ENCODE peak calls at places on chromosomes 16 and 17, in ten cellular contexts. J is gastrocnemius medialis; Y is NB4; G is HAP-1; A is CD8-positive, alpha-beta T cell; X is adrenal gland; B is prostate gland; E is lung; C is AG10803; O is fibroblast of villous mesenchyme. F is an unnamed sample.

GRCh38 chr16:88069397-88070168 is 118.3 kb downstream of the BANP start:
- DNase-seq in C (no peak), B (no peak), E (no peak), G (no peak), O (no peak), A (no peak), X (no peak), J (no peak), Y (no peak), F (no peak)

GRCh38 chr16:58196898-58197313 is 1.0 kb downstream of the CSNK2A2 start:
- DNase-seq in Y (peak; percentile 22), C (peak; percentile 29), O (peak; percentile 14), E (no peak), X (no peak), G (no peak), B (no peak), A (no peak), J (no peak), F (no peak)

GRCh38 chr17:13593757-13594156 is 8.0 kb downstream of the HS3ST3A1 start:
- DNase-seq in E (no peak), C (peak; percentile 73), Y (no peak), A (no peak), B (no peak), G (no peak), O (peak; percentile 87), J (no peak), X (no peak), F (no peak)

GRCh38 chr17:63544467-63545301 is 5.6 kb upstream of the DCAF7 start:
- DNase-seq in A (no peak), B (no peak), J (no peak), E (no peak), Y (no peak), X (no peak), C (no peak), G (no peak), O (no peak), F (no peak)

GRCh38 chr16:272633-273546 is 2.9 kb downstream of the RGS11 start:
- DNase-seq in G (no peak), Y (no peak), A (peak; percentile 6), E (no peak), J (no peak), X (no peak), C (no peak), B (no peak), O (no peak), F (no peak)

GRCh38 chr16:81632392-81633146 is 146.5 kb upstream of the PLCG2 start:
- DNase-seq in X (peak; percentile 82), C (peak; percentile 69), Y (peak; percentile 98), E (peak; percentile 43), J (no peak), O (peak; percentile 82), B (no peak), G (no peak), A (peak; percentile 93), F (no peak)

GRCh38 chr17:72726936-72727335 is 365.6 kb downstream of the SLC39A11 start:
- DNase-seq in C (no peak), J (no peak), A (peak; percentile 39), X (no peak), E (peak; percentile 41), G (no peak), Y (peak; percentile 52), B (no peak), O (no peak), F (no peak)

GRCh38 chr17:83008526-83008925 is 70.9 kb upstream of the METRNL start:
- DNase-seq in B (no peak), G (no peak), E (no peak), O (no peak), C (no peak), A (no peak), X (no peak), Y (no peak), J (no peak), F (no peak)

GRCh38 chr17:2030779-2031163 is 818 bp downstream of the DPH1 start:
- DNase-seq in E (no peak), A (no peak), B (no peak), X (peak; percentile 56), Y (peak; percentile 85), G (no peak), C (peak; percentile 90), J (no peak), O (no peak), F (no peak)

GRCh38 chr17:79952265-79952877 is 83.3 kb downstream of the TBC1D16 start:
- DNase-seq in A (no peak), G (no peak), B (no peak), C (no peak), J (no peak), Y (peak; percentile 0), E (no peak), O (no peak), X (peak; percentile 18), F (no peak)

GRCh38 chr16:86676216-86676800 is 98.0 kb downstream of the FOXL1 start:
- DNase-seq in O (peak; percentile 27), E (no peak), G (no peak), Y (no peak), B (no peak), C (peak; percentile 64), A (no peak), J (no peak), X (no peak), F (no peak)

GRCh38 chr16:88116121-88116900 is 165.1 kb downstream of the BANP start:
- DNase-seq in J (no peak), C (peak; percentile 58), B (no peak), X (no peak), O (peak; percentile 83), A (no peak), Y (no peak), G (no peak), E (no peak), F (no peak)

DNA sequence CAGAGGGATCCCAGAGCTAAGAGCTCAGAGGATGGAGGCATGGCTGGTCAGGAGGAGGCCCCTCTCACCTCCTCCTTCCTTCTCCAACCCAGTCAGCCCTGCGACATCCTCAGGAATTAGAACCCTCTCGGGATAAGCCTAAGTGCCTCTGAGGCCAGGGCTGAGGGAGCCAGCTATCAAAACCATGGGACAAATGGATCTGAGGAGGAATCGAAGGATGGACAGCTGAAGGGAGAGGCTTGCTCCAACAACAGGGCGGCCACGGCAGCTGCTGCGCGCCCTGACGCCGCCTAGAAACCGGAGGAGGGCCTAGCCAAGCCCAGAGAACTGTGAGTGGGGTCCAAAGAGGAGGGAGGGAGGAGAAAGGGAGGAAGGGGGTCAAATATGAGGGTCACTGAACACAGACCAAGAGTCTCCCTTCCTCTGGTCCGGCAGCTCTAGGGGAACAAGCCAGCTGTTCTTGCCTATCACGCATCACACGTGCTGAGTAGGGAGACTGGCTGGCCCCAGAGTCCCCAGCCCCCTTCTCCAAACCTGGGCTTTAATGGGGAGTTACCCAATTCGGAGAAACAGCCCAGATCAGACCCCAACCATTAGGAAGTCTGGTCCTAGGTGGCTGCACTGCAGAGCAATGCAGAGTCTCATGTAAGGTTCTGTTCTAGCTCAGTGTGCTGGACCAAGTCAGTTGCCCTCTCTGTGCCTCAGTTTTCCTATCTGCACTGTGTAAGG is 5.9 kb upstream of the HOXB13 start:
- DNase-seq in E (no peak), G (no peak), O (no peak), Y (no peak), B (no peak), A (no peak), J (no peak), C (no peak), X (no peak), F (no peak)
- H3K4me3 ChIP-seq in E (no peak overlapping the region), G (no peak overlapping the region), O (no peak overlapping the region), Y (no peak overlapping the region), B (peak overlapping the region; percentile 17), A (no peak overlapping the region), J (no peak overlapping the region), C (no peak overlapping the region), X (no peak overlapping the region), F (peak overlapping the region; percentile 56)

DNA sequence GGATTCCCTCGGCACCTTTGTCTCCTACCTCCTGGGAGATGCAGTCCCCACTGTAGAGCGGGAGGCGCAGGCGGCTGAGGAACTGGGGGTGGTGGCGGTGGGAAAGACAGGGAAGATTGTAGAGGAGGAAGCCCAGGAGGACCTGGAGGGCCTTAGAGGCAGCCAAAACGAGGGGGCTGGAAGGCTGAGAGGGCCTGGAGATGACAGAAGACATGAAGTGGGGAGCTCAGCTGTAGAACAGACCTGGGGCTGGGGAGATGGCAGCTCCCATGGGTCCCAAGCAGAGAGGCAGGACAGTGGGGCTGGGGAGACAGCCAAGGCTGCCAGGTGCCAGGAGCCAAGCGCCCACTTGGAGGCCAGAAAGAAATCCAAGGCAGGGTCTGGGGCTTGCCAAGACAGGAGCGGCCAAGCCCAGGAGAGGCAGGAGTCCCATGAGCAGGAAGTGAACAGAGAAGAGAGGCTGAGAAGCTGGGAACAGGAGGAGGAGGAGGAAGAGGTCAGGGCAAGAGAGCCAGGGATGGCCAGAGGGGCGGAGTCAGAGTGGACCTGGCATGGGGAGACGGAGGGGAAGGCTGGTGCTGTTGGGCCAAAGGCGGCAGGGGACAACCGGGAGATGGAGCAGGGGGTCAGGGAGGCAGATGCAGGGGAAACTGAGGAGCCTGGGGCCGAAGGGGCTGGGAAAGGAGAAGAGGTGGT is 803 bp downstream of the APOBR start:
- DNase-seq in E (no peak), J (no peak), Y (peak; percentile 32), B (no peak), G (no peak), O (no peak), C (no peak), A (no peak), X (no peak), F (no peak)
- H3K4me3 ChIP-seq in E (no peak overlapping the region), J (peak overlapping the region; percentile 27), Y (peak overlapping the region; percentile 64), B (no peak overlapping the region), G (no peak overlapping the region), O (no peak overlapping the region), C (no peak overlapping the region), A (peak overlapping the region; percentile 82), X (no peak overlapping the region), F (no peak overlapping the region)

GRCh38 chr17:39928868-39929651 is 1.5 kb downstream of the LRRC3C start:
- DNase-seq in O (peak; percentile 92), C (peak; percentile 92), X (peak; percentile 45), J (no peak), B (no peak), G (no peak), E (no peak), A (no peak), Y (peak; percentile 78), F (no peak)
- H3K4me3 ChIP-seq in O (no peak overlapping the region), C (no peak overlapping the region), X (no peak overlapping the region), J (peak overlapping the region; percentile 96), B (no peak overlapping the region), G (no peak overlapping the region), E (no peak overlapping the region), A (no peak overlapping the region), Y (no peak overlapping the region), F (peak overlapping the region; percentile 79)

DNA sequence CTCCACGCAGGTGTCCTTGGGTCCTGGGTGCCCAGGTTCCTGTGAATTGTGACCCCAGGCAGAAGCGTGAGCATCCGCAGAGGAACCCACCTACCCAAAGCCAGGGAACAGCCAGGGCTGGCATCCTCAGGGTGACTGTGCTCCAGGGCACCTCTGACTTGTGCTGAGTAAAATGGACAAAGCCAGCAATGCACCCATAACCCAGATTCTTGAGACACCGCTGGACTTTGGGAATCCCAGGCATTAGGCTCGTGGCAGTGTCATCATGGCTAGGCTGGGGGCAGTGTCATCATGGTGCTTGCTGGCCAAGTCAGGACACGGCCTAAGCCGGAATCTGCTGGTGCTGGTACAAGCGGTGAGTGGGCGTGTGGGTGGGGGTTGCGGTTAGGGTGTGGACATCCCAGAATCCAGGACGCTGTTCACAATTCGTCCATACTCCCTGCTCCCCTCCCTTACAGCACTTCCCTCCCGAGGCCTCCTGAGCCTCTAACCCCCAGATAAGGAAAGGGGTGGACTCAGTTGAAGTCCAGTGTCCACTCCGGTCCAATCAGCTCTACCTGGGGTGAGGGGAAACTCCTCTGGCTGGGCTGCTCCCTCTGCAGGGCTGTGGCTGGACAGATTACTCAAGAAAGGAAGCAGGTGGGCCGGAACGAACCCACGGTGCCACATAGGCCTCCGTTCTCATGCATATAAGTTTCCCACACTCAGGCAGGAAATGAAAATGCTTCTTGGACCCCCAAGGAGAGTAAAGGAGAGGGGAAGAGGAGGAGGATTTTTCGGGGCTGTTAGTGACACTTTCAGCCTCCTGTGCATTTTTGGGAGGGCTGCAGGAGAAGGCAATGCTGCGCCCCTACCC is 138.9 kb downstream of the SEC14L1 start:
- DNase-seq in C (peak; percentile 28), A (no peak), X (no peak), B (no peak), O (peak; percentile 97), Y (peak; percentile 58), J (no peak), G (no peak), E (peak; percentile 62), F (no peak)
- H3K4me3 ChIP-seq in C (no peak overlapping the region), A (no peak overlapping the region), X (no peak overlapping the region), B (no peak overlapping the region), O (peak overlapping the region; percentile 57), Y (no peak overlapping the region), J (no peak overlapping the region), G (no peak overlapping the region), E (no peak overlapping the region), F (no peak overlapping the region)